ENCODE peak calls at places on chromosome 13, in ten cellular contexts. P is AG04450, X is astrocyte of the spinal cord, H is GM23248, A is spleen, J is WERI-Rb-1, L is ascending aorta, T is NT2/D1, K is left ventricle myocardium inferior, G is bronchial epithelial cell. S is an unnamed sample.

GRCh38 chr13:110127986-110128511 is 178.9 kb downstream of the COL4A1 start:
- DNase-seq in P (no peak), X (peak), H (peak), A (no peak), J (no peak), L (no peak), T (no peak), K (no peak), G (no peak), S (no peak)

GRCh38 chr13:70987043-70987442 is 878.8 kb upstream of the KLHL1 start:
- DNase-seq in P (no peak), X (no peak), H (no peak), A (peak), J (no peak), L (no peak), T (no peak), K (no peak), G (no peak), S (no peak)

GRCh38 chr13:90594694-90595093 is 752.8 kb upstream of the MIR17HG start:
- DNase-seq in P (no peak), X (peak), H (peak), A (no peak), J (no peak), L (no peak), T (no peak), K (no peak), G (peak), S (no peak)

GRCh38 chr13:45584816-45585215 is 30.7 kb downstream of the ERICH6B start:
- DNase-seq in P (no peak), X (no peak), H (peak), A (no peak), J (no peak), L (no peak), T (no peak), K (no peak), G (peak), S (peak)

GRCh38 chr13:92221916-92222315 is 823.5 kb downstream of the GPC5 start:
- DNase-seq in P (no peak), X (no peak), H (no peak), A (no peak), J (no peak), L (no peak), T (no peak), K (no peak), G (no peak), S (no peak)

GRCh38 chr13:80116107-80116506 is 224.8 kb downstream of the SPRY2 start:
- DNase-seq in P (peak), X (peak), H (peak), A (no peak), J (no peak), L (no peak), T (no peak), K (no peak), G (peak), S (no peak)

GRCh38 chr13:20173121-20173746 is 12.4 kb upstream of the GJA3 start:
- DNase-seq in P (no peak), X (no peak), H (peak), A (no peak), J (no peak), L (no peak), T (no peak), K (no peak), G (no peak), S (no peak)

GRCh38 chr13:44128522-44128921 is 245.1 kb upstream of the SERP2 start:
- DNase-seq in P (no peak), X (no peak), H (peak), A (no peak), J (no peak), L (peak), T (no peak), K (peak), G (no peak), S (no peak)

GRCh38 chr13:98326274-98326673 is 149.2 kb upstream of the RNF113B start:
- DNase-seq in P (no peak), X (no peak), H (no peak), A (no peak), J (no peak), L (no peak), T (no peak), K (no peak), G (no peak), S (no peak)

GRCh38 chr13:44601596-44601995 is 25.5 kb upstream of the TSC22D1 start:
- DNase-seq in P (no peak), X (no peak), H (no peak), A (no peak), J (no peak), L (no peak), T (no peak), K (no peak), G (no peak), S (no peak)

GRCh38 chr13:43546260-43546659 is 240.5 kb downstream of the ENOX1 start:
- DNase-seq in P (no peak), X (no peak), H (no peak), A (no peak), J (no peak), L (no peak), T (no peak), K (peak), G (no peak), S (no peak)

GRCh38 chr13:29908411-29908810 is 58.0 kb upstream of the UBL3 start:
- DNase-seq in P (no peak), X (peak), H (peak), A (no peak), J (no peak), L (no peak), T (no peak), K (peak), G (peak), S (no peak)

GRCh38 chr13:80011448-80012212 is 329.3 kb downstream of the SPRY2 start:
- DNase-seq in P (no peak), X (no peak), H (no peak), A (no peak), J (no peak), L (no peak), T (no peak), K (no peak), G (no peak), S (no peak)

GRCh38 chr13:62556973-62557372 is 1141.3 kb upstream of the PCDH20 start:
- DNase-seq in P (no peak), X (no peak), H (no peak), A (no peak), J (no peak), L (no peak), T (no peak), K (no peak), G (peak), S (no peak)

GRCh38 chr13:53010374-53011105 is 18.1 kb upstream of the OLFM4 start:
- DNase-seq in P (no peak), X (no peak), H (no peak), A (no peak), J (no peak), L (no peak), T (no peak), K (no peak), G (peak), S (no peak)

GRCh38 chr13:49855930-49856329 is 63.4 kb upstream of the KPNA3 start:
- DNase-seq in P (no peak), X (no peak), H (no peak), A (no peak), J (no peak), L (no peak), T (no peak), K (no peak), G (no peak), S (no peak)

GRCh38 chr13:43528992-43529391 is 257.8 kb downstream of the ENOX1 start:
- DNase-seq in P (no peak), X (no peak), H (peak), A (no peak), J (no peak), L (no peak), T (no peak), K (no peak), G (no peak), S (no peak)

GRCh38 chr13:49292742-49293498 is 45.2 kb downstream of the CDADC1 start:
- DNase-seq in P (peak), X (peak), H (peak), A (no peak), J (no peak), L (peak), T (no peak), K (no peak), G (no peak), S (no peak)

GRCh38 chr13:102680133-102680717 is 14.6 kb downstream of the METTL21C start:
- DNase-seq in P (no peak), X (no peak), H (no peak), A (no peak), J (peak), L (no peak), T (no peak), K (no peak), G (no peak), S (no peak)

GRCh38 chr13:43020794-43021193 is 2.6 kb upstream of the DNAJC15 start:
- DNase-seq in P (no peak), X (no peak), H (no peak), A (no peak), J (no peak), L (no peak), T (no peak), K (no peak), G (no peak), S (no peak)

GRCh38 chr13:50387124-50387581 is 371.9 kb downstream of the KCNRG start:
- DNase-seq in P (no peak), X (peak), H (peak), A (peak), J (peak), L (peak), T (no peak), K (peak), G (peak), S (peak)

GRCh38 chr13:79802389-79803140 is 321.6 kb downstream of the NDFIP2 start:
- DNase-seq in P (no peak), X (no peak), H (no peak), A (no peak), J (peak), L (no peak), T (no peak), K (no peak), G (no peak), S (no peak)

GRCh38 chr13:65719831-65720230 is 1510.3 kb downstream of the PCDH9 start:
- DNase-seq in P (no peak), X (no peak), H (no peak), A (no peak), J (no peak), L (no peak), T (no peak), K (no peak), G (no peak), S (no peak)

GRCh38 chr13:109281017-109281416 is 505.4 kb downstream of the IRS2 start:
- DNase-seq in P (no peak), X (no peak), H (peak), A (no peak), J (no peak), L (no peak), T (no peak), K (no peak), G (no peak), S (no peak)

GRCh38 chr13:34671136-34671535 is 270.9 kb upstream of the NBEA start:
- DNase-seq in P (no peak), X (no peak), H (peak), A (no peak), J (no peak), L (no peak), T (no peak), K (no peak), G (no peak), S (no peak)

GRCh38 chr13:49649244-49649962 is 21.1 kb downstream of the ARL11 start:
- DNase-seq in P (no peak), X (peak), H (peak), A (no peak), J (no peak), L (no peak), T (no peak), K (no peak), G (peak), S (peak)

GRCh38 chr13:108597943-108598342 is 31.5 kb upstream of the MYO16 start:
- DNase-seq in P (no peak), X (no peak), H (no peak), A (no peak), J (no peak), L (no peak), T (no peak), K (no peak), G (peak), S (no peak)

GRCh38 chr13:41780736-41781708 is 179.9 kb downstream of the VWA8 start:
- DNase-seq in P (peak), X (peak), H (peak), A (no peak), J (no peak), L (no peak), T (no peak), K (no peak), G (peak), S (no peak)

GRCh38 chr13:30725331-30726085 is 9.8 kb upstream of the ALOX5AP start:
- DNase-seq in P (no peak), X (peak), H (peak), A (no peak), J (peak), L (peak), T (no peak), K (no peak), G (no peak), S (no peak)

GRCh38 chr13:37109080-37109678 is 3.7 kb upstream of the CSNK1A1L start:
- DNase-seq in P (peak), X (peak), H (peak), A (no peak), J (no peak), L (no peak), T (no peak), K (no peak), G (peak), S (no peak)

GRCh38 chr13:67223024-67223423 is 7.1 kb downstream of the PCDH9 start:
- DNase-seq in P (no peak), X (peak), H (peak), A (no peak), J (no peak), L (no peak), T (no peak), K (no peak), G (peak), S (no peak)

GRCh38 chr13:48232420-48233096 is 448 bp upstream of the ITM2B start:
- DNase-seq in P (no peak), X (peak), H (peak), A (no peak), J (no peak), L (no peak), T (no peak), K (no peak), G (peak), S (peak)

GRCh38 chr13:67619346-67619745 is 389.2 kb upstream of the PCDH9 start:
- DNase-seq in P (peak), X (peak), H (no peak), A (no peak), J (no peak), L (no peak), T (no peak), K (no peak), G (peak), S (no peak)

GRCh38 chr13:43846496-43846895 is 33.0 kb downstream of the CCDC122 start:
- DNase-seq in P (peak), X (no peak), H (peak), A (no peak), J (no peak), L (no peak), T (no peak), K (no peak), G (no peak), S (no peak)

GRCh38 chr13:28820099-28821051 is at the start of gene MTUS2:
- DNase-seq in P (no peak), X (no peak), H (peak), A (no peak), J (no peak), L (no peak), T (no peak), K (no peak), G (no peak), S (peak)

GRCh38 chr13:22218784-22219183 is 547.9 kb downstream of the FGF9 start:
- DNase-seq in P (no peak), X (no peak), H (peak), A (no peak), J (no peak), L (no peak), T (no peak), K (no peak), G (no peak), S (no peak)

GRCh38 chr13:23628250-23628649 is 58.0 kb downstream of the TNFRSF19 start:
- DNase-seq in P (no peak), X (no peak), H (no peak), A (no peak), J (peak), L (no peak), T (no peak), K (no peak), G (no peak), S (no peak)

GRCh38 chr13:102913924-102914628 is 68.2 kb downstream of the ERCC5 start:
- DNase-seq in P (no peak), X (peak), H (peak), A (no peak), J (no peak), L (no peak), T (no peak), K (no peak), G (peak), S (no peak)

GRCh38 chr13:99985243-99985874 is 3.8 kb downstream of the ZIC2 start:
- DNase-seq in P (no peak), X (no peak), H (no peak), A (no peak), J (peak), L (no peak), T (no peak), K (no peak), G (no peak), S (no peak)
- H3K4me3 ChIP-seq in P (no peak), X (peak), H (no peak), A (no peak), J (peak), L (no peak), T (peak), K (no peak), G (no peak), S (peak)

GRCh38 chr13:111541345-111541744 is 220.9 kb downstream of the TEX29 start:
- DNase-seq in P (no peak), X (no peak), H (no peak), A (peak), J (no peak), L (no peak), T (no peak), K (no peak), G (no peak), S (no peak)
- H3K4me3 ChIP-seq in P (no peak), X (no peak), H (no peak), A (no peak), J (no peak), L (no peak), T (no peak), K (no peak), G (no peak), S (no peak)

DNA sequence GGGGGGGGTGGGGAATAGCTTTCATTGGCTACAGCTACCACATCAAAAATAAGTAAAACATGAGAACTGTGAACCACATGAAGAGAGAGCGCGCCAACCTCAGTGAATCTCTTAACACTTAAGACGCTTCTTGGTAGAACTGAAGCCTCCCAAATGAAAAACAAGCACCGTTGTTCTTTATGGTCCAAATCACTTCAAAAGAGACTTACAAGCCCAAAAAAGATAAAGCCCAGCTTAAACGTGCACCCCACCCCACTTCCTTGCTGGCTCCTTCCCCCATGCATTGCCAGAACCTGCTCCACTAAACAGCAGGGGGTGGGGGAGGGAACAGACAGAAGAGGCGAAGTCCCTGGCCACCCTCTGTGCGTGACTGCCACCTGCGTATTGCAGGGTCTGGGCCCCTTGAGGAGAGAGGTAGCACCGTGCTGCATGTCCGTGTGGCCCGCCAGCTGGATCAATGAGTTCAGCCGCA is 479.1 kb downstream of the FOXO1 start:
- DNase-seq in P (no peak), X (no peak), H (no peak), A (peak), J (no peak), L (no peak), T (no peak), K (no peak), G (no peak), S (no peak)
- H3K4me3 ChIP-seq in P (no peak), X (no peak), H (no peak), A (no peak), J (no peak), L (no peak), T (no peak), K (no peak), G (no peak), S (no peak)

GRCh38 chr13:99355267-99356215 is 48.3 kb upstream of the GPR183 start:
- DNase-seq in P (no peak), X (no peak), H (no peak), A (no peak), J (no peak), L (no peak), T (no peak), K (no peak), G (no peak), S (no peak)
- H3K4me3 ChIP-seq in P (no peak), X (no peak), H (no peak), A (no peak), J (no peak), L (peak), T (no peak), K (peak), G (no peak), S (no peak)

GRCh38 chr13:113449693-113450347 is 3.5 kb downstream of the ADPRHL1 start:
- DNase-seq in P (no peak), X (no peak), H (no peak), A (no peak), J (no peak), L (peak), T (no peak), K (no peak), G (no peak), S (no peak)
- H3K4me3 ChIP-seq in P (no peak), X (no peak), H (no peak), A (no peak), J (peak), L (no peak), T (no peak), K (peak), G (peak), S (no peak)

GRCh38 chr13:39788097-39788496 is 132.6 kb downstream of the COG6 start:
- DNase-seq in P (no peak), X (no peak), H (no peak), A (no peak), J (no peak), L (no peak), T (no peak), K (peak), G (no peak), S (no peak)
- H3K4me3 ChIP-seq in P (no peak), X (no peak), H (no peak), A (no peak), J (no peak), L (no peak), T (no peak), K (no peak), G (no peak), S (no peak)

DNA sequence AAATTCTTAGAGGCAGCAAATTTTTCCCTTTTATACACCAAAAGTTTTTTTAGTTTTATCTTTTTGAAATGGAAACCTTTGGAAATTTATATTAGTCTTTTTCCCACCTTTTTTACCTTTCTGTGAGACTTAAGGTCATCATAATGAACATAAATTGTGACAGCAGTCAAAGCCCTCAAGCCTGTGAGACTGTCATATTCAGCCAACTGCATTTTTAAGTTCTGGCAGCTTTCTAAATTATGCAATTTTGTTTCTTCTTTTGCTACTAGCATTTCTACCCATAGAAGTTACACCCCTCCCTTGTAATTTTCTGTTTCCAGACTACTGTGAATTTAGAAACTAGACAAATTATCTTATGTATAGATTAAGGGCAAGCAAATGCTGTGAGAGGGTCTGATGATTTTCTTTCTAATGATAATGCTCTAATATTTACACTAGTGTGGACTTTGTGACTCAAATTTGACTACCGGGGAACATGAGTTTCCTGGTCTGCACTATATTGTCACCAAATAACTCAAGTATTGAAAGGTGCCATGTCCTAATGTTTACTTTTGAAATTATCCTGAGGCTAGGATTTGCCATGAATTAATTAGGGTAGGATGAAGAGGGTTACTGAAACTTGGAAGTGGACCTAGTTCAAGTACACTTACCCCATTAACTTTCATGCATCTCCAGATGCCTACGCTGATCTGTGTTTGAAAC is 43.7 kb downstream of the FRY start:
- DNase-seq in P (no peak), X (no peak), H (no peak), A (no peak), J (no peak), L (no peak), T (no peak), K (no peak), G (no peak), S (no peak)
- H3K4me3 ChIP-seq in P (no peak), X (no peak), H (no peak), A (no peak), J (no peak), L (no peak), T (no peak), K (no peak), G (no peak), S (no peak)

DNA sequence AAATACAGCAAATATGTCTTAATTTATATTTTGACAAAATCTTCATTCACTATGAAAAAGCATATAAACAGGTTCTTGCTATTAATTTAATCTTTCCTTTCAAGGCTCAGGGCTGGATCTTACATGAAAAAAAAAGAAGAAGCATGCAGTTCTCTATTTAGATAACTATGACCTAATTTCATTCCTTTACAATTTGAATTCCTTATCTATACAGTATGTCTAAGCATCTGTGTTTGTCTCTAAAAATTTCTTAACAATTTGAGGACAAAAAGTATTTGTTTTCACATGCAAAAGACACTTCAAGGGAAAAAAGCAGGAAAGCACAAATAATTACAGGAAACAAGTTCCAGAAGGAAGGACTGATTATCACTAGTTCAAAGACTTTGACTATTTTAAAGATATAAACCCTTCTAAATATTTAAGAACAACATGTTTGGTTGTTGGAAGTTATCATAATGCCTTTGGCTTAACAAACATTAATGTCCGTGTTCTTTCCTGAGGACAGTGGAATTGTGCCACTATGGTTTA is 157.5 kb downstream of the TBC1D4 start:
- DNase-seq in P (no peak), X (no peak), H (no peak), A (no peak), J (no peak), L (no peak), T (no peak), K (no peak), G (no peak), S (no peak)
- H3K4me3 ChIP-seq in P (no peak), X (no peak), H (no peak), A (no peak), J (no peak), L (no peak), T (no peak), K (no peak), G (no peak), S (no peak)

GRCh38 chr13:46893221-46893620 is 3.6 kb downstream of the HTR2A start:
- DNase-seq in P (no peak), X (no peak), H (peak), A (no peak), J (no peak), L (no peak), T (no peak), K (no peak), G (no peak), S (peak)
- H3K4me3 ChIP-seq in P (no peak), X (peak), H (peak), A (no peak), J (no peak), L (peak), T (no peak), K (peak), G (no peak), S (no peak)